ENCODE peak calls at places on chromosomes 4 and X, in five cellular contexts. X is mesenchymal stem cell, F is AG09309, Z is endothelial cell of umbilical vein, J is astrocyte. A is an unnamed sample.

GRCh38 chr4:1008840-1009646 is 2.4 kb upstream of the FGFRL1 start:
- DNase-seq in Z (peak; percentile 25), X (peak; percentile 13), F (no peak), J (no peak), A (no peak)

GRCh38 chr4:11608992-11609391 is 180.3 kb upstream of the HS3ST1 start:
- DNase-seq in F (no peak), Z (no peak), X (no peak), J (no peak), A (peak; percentile 27)

GRCh38 chr4:101256222-101256621 is 91.1 kb downstream of the PPP3CA start:
- DNase-seq in F (no peak), Z (peak; percentile 92), X (no peak), J (no peak), A (peak; percentile 45)

GRCh38 chrX:119758682-119759332 is 419 bp downstream of the SOWAHD start:
- DNase-seq in Z (peak; percentile 3), J (no peak), X (peak; percentile 22), F (no peak), A (peak; percentile 49)

GRCh38 chrX:115344885-115345653 is 55.6 kb downstream of the LUZP4 start:
- DNase-seq in F (peak; percentile 89), Z (peak; percentile 94), J (peak; percentile 95), X (peak; percentile 97), A (peak; percentile 83)

GRCh38 chrX:35439042-35439639 is 359.0 kb upstream of the MAGEB16 start:
- DNase-seq in X (no peak), Z (no peak), J (no peak), F (no peak), A (no peak)

GRCh38 chrX:31333181-31333831 is 261.5 kb upstream of the FTHL17 start:
- DNase-seq in Z (peak; percentile 60), X (peak; percentile 79), J (peak; percentile 84), F (peak; percentile 59), A (no peak)

GRCh38 chr4:337932-338758 is 531 bp downstream of the ZNF141 start:
- DNase-seq in X (peak; percentile 72), F (no peak), J (peak; percentile 34), Z (no peak), A (no peak)

GRCh38 chr4:37561803-37562207 is 124.4 kb downstream of the RELL1 start:
- DNase-seq in Z (peak; percentile 42), J (peak; percentile 91), X (peak; percentile 4), F (no peak), A (no peak)

GRCh38 chrX:124557976-124558375 is 211.6 kb downstream of the SH2D1A start:
- DNase-seq in J (no peak), Z (no peak), X (no peak), F (no peak), A (no peak)

GRCh38 chrX:123835661-123836371 is 24.0 kb upstream of the XIAP start:
- DNase-seq in X (peak; percentile 74), F (no peak), J (peak; percentile 74), Z (peak; percentile 31), A (peak; percentile 51)

DNA sequence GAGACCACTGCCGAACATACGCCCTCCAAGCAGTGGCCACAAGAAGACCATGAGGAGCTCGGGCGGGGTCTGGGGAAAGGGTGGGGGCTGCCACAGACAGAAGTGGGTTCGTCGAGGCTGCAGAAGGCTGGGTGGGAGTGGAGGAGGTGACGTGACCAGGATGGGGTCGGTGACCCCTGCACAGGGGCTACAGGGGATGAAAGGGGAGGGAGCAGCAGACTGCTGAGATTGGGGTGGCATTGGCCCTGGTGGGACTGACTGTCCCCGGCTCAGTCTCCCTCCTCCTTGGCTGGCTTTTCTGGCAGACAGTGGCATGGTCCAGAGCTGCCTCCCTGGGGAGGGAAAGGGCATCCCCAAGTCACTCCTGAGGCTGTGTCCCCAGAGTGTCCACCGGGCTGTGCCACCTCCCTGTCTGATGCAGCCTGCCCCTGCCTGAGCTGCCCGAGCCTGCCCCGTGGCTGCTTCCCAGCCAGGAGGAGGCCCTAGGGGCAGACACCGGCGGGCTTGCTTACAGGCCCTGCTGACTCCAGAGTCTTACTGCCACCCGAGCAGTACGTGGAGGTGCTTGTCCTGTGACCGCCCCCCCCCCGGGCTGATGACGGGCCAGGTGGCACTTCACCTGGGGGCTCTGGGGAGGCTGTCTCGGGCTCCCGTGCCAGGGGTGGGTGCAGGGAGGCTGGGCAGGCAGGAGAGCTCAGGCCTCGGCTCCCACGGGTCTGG is 7.2 kb downstream of the SH3BP2 start:
- DNase-seq in X (no peak), J (no peak), F (no peak), Z (no peak), A (no peak)
- H3K4me3 ChIP-seq in X (no peak overlapping the region), J (no peak overlapping the region), F (no peak overlapping the region), Z (no peak overlapping the region), A (no peak overlapping the region)

DNA sequence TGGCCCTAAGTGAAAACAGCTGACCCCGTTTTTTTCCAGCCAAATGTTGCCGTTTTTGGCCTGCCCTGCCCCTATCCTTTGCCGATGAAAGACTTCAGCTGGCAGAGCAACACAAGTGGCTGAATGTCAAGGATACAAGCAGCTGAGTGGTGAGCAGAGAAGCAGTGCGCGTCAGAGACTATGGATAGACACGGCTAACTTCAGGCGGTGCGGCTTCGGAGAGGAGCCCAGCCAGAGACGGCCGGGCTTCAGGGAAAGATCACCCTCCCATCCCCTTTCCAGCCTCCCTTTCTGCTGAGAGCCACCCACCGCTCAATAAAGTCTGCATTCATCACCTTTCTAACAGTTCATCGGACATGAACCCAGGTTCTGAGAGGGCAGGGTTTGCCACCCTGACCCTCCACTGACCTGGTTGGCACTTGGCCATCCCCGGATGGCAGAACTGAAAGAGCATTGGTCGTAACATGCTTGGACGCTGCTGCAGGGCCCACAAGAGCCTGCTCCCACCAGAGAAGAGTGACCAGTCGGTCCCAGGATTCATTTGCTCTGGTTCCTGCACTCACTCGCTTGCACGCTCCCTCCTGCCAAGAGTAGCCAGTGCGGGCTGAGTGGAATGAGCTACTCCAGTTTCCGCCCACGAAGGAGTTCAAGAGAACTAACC is 125.8 kb downstream of the PPEF1 start:
- DNase-seq in F (peak; percentile 4), J (peak; percentile 31), X (no peak), Z (no peak), A (no peak)
- H3K4me3 ChIP-seq in F (peak overlapping the region; percentile 11), J (no peak overlapping the region), X (no peak overlapping the region), Z (no peak overlapping the region), A (no peak overlapping the region)

DNA sequence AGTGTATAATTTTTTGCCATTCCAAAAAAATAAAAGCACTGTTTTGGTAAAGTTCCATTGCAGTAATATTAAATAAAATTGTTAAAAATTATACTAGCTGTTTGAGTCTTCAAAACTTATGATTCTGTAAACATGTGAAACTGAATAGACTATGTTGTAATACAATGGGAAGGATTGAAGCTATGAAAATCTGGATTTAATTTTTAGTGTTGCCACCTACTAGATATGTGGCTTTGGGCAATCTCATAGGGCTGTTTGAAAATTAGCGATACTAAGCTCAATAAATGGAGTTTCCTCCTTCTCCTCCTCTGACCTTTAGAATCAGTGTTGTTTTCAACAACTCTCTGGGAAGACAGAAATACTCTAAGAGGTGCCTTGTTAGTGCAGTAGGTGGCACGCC is 4.5 kb downstream of the PGRMC2 start:
- DNase-seq in Z (no peak), X (no peak), F (no peak), J (no peak), A (peak; percentile 25)
- H3K4me3 ChIP-seq in Z (no peak overlapping the region), X (no peak overlapping the region), F (no peak overlapping the region), J (no peak overlapping the region), A (no peak overlapping the region)

GRCh38 chrX:84735025-84735424 is 232.8 kb upstream of the HDX start:
- DNase-seq in J (no peak), Z (no peak), X (peak; percentile 16), F (no peak), A (no peak)

DNA sequence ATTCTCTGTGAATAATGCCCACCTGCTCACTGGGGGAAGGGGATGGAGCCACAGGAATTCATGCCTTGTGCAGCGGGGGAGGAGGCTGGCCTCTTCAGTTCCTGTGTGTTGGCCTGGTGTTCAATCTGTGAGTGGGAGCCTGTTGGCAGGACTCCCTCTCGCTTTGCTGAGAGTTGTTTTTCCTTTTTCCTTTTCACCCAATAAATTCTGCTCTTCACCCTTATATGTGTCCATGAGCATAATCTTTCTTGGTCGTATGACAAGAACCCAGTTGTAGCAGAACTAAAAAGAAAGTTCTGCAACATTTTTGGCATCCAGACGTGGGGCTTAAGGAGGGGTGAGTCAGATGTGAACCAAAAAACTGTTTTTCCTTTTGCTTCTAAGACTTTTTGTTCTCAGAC is 235.2 kb upstream of the HDX start:
- DNase-seq in X (no peak), Z (no peak), J (no peak), F (no peak), A (no peak)
- H3K4me3 ChIP-seq in X (no peak overlapping the region), Z (no peak overlapping the region), J (no peak overlapping the region), F (no peak overlapping the region), A (no peak overlapping the region)

GRCh38 chr4:153773236-153773690 is 13.4 kb upstream of the RNF175 start:
- DNase-seq in X (peak; percentile 24), Z (no peak), J (no peak), F (no peak), A (no peak)
- H3K4me3 ChIP-seq in X (no peak overlapping the region), Z (no peak overlapping the region), J (no peak overlapping the region), F (no peak overlapping the region), A (no peak overlapping the region)

GRCh38 chr4:10105920-10106319 is 10.7 kb downstream of the WDR1 start:
- DNase-seq in F (no peak), Z (no peak), X (no peak), J (no peak), A (no peak)

GRCh38 chr4:10102981-10103330 is 13.6 kb downstream of the WDR1 start:
- DNase-seq in F (no peak), J (no peak), X (no peak), Z (no peak), A (no peak)

GRCh38 chr4:10105421-10105820 is 11.2 kb downstream of the WDR1 start:
- DNase-seq in J (no peak), Z (no peak), F (no peak), X (no peak), A (no peak)

GRCh38 chr4:10104991-10105276 is 11.7 kb downstream of the WDR1 start:
- DNase-seq in F (no peak), J (no peak), X (no peak), Z (no peak), A (no peak)

GRCh38 chr4:10104211-10104990 is 12.2 kb downstream of the WDR1 start:
- DNase-seq in J (no peak), Z (no peak), F (no peak), X (peak; percentile 23), A (no peak)
- H3K4me3 ChIP-seq in J (peak overlapping the region; percentile 26), Z (no peak overlapping the region), F (no peak overlapping the region), X (no peak overlapping the region), A (no peak overlapping the region)